ENCODE peak calls at places on chromosome 17, in five cellular contexts. R is thoracic aorta, M is ascending aorta, K is prostate gland, Y is fibroblast of lung. U is an unnamed sample. For H3K4me1, the result is how much of the 10 kb centered on the place peaks cover.

GRCh38 chr17:68383443-68384321 is 73.6 kb downstream of the WIPI1 start:
- DNase-seq in Y (peak), M (no peak), R (no peak), K (no peak), U (no peak)

GRCh38 chr17:2564876-2565275 is 28.6 kb upstream of the PAFAH1B1 start:
- DNase-seq in R (no peak), K (peak), M (no peak), Y (no peak), U (no peak)

GRCh38 chr17:48505788-48506187 is 25.0 kb downstream of the HOXB1 start:
- DNase-seq in Y (peak), K (no peak), M (no peak), R (no peak), U (no peak)

GRCh38 chr17:9401434-9401833 is 174.2 kb downstream of the STX8 start:
- DNase-seq in K (no peak), R (no peak), Y (no peak), M (no peak), U (no peak)

GRCh38 chr17:50062323-50063243 is 6.7 kb downstream of the ITGA3 start:
- DNase-seq in M (peak), R (peak), Y (peak), K (peak), U (peak)

GRCh38 chr17:74862919-74863318 is 3.2 kb upstream of the GRIN2C start:
- DNase-seq in K (no peak), R (no peak), Y (no peak), M (no peak), U (no peak)

GRCh38 chr17:81167194-81167524 is 1.1 kb upstream of the AATK start:
- DNase-seq in K (no peak), M (no peak), Y (no peak), R (no peak), U (no peak)

GRCh38 chr17:43434902-43435319 is 36.1 kb downstream of the ARL4D start:
- DNase-seq in Y (no peak), K (no peak), M (no peak), R (no peak), U (no peak)

GRCh38 chr17:80168371-80168770 is 1.5 kb upstream of the CARD14 start:
- DNase-seq in M (no peak), R (no peak), K (no peak), Y (no peak), U (no peak)

GRCh38 chr17:76873856-76874255 is 5.7 kb downstream of the MGAT5B start:
- DNase-seq in M (no peak), R (no peak), K (no peak), Y (peak), U (no peak)

GRCh38 chr17:76948726-76949342 is 80.6 kb downstream of the MGAT5B start:
- DNase-seq in Y (no peak), R (no peak), K (peak), M (no peak), U (no peak)

DNA sequence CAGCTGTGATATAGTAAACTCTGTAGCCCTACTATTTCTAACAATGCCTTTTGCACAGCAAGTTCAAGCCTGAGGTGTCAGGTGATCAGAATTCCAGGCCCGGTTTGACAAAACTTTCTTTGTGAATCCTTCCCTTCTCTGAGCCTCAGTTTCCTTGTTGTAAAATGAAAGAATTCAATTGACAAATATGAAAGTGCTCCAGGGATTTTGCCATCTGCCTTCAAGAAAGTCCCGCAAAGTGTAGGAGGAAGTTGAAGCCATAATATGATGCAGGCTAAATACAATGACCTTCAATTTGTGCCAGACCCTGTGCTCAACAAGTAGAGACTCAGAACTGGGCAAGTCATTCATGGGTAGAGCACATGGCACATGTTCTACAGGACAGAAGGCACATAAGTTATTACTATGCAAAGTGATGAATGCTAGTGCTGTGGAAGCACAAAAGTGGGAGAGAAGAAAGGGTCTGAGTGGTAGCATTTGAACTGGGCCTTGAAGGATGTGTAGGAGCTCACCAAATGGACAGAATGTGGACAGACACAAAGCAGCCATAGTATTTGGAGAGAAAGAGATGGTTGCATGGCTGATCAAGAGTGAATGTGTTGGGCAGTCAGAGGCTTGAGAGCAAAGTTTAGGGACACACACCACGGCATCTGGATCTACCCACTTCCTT is 2.3 kb upstream of the SCIMP start:
- DNase-seq in R (no peak), M (no peak), K (no peak), Y (no peak), U (no peak)
- TF ChIP-seq CTCF in R (no peak), M (no peak), K (no peak), Y (no peak), U (no peak)

GRCh38 chr17:60149691-60150582 is at the start of gene CA4:
- DNase-seq in Y (no peak), R (no peak), M (no peak), K (no peak), U (peak)
- H3K27ac ChIP-seq in Y (no peak), R (no peak), M (no peak), K (no peak), U (no peak)

DNA sequence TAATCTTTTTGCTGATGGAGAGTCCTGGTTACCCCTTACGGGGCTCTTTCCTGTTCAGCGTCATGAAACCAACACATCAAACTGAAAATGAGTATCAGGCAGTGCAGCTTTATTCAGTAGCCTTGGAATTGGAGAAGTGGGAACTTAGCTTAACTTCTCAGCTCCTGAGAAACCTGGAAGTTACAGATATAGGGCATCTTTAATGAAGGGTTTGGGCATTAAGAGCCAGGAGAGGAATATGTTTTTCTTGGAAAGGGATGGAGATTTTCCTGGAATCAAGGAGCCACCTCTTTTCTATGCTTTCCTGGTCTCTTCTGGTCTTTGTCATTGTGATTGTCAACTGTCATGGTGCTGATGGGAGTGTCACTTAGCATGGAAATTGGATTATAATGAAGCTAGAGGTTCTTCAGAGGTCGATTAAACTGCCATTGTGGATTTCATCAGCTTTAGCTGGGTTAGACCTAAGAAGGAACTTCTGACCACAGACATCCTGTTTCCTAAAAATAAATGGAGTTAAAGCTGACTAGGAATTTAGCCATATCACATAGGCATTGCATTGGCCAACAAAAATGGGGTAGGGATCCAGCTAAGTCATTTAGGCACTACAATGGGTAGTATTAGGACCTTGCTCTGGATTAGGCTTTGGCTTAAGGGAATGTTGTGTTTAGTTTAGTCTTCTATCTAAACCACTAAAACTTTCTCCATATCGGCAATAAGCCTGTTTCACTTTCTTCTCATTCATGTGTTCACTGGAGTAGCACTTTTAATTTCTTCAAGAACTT is 186.4 kb downstream of the BCAS3 start:
- DNase-seq in Y (peak), M (no peak), R (no peak), K (no peak), U (no peak)
- H3K4me1 ChIP-seq in Y (under half), M (under half), R (under half), K (under half), U (under half)

DNA sequence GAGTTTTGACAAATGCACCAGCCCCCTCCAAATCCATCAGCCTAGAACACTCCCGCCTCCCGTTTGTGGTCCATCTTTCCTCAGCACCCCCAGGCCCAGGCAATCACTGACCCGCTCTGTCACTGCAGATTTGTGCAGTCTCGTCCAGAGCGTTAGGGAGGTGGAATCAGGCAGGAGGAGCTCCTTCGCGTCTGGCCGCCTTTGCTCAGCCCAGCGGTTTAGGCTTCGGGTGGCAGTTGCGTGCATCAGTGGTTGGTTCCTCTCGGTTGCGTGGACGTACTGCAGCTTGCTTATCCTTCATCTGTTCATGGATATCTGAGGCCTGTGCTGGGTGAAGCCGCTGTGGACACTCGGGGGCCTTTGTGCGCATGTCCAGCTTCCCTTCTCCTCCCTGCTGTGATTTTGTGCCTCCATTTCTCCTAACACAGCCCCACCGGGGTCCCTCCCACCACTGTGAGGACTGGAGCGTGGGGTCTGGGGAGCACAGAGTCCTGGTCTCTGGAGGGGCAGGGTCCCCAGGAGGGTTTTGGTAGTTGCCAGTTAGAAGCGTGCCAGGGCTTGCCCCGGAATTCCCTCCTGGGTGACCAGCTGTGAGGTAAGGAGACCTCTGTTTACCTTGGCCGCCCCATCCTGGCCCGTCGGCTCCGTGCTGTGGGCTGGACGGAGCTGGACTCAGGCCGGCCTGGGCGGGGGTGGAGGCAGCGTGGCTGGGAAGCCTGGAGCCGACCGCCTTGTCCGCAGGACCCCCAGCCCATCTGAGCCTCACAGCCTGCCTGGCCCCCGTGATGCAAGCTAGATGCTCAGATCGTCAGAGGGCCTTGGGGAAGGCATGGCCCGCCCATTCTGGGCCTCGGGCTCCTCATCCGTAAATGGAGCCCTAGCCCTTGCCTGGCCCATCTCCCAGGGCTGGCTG is 4.9 kb upstream of the P2RX1 start:
- DNase-seq in M (peak), R (no peak), Y (no peak), K (no peak), U (peak)
- TF ChIP-seq CTCF in M (no peak), R (no peak), Y (no peak), K (no peak), U (no peak)

GRCh38 chr17:34205401-34205800 is 49.7 kb upstream of the CCL2 start:
- DNase-seq in R (no peak), M (no peak), Y (no peak), K (no peak), U (no peak)

GRCh38 chr17:34206569-34206968 is 48.5 kb upstream of the CCL2 start:
- DNase-seq in R (no peak), Y (no peak), K (peak), M (no peak), U (no peak)

GRCh38 chr17:34204402-34204801 is 50.7 kb upstream of the CCL2 start:
- DNase-seq in M (no peak), K (no peak), R (no peak), Y (no peak), U (peak)

GRCh38 chr17:34203018-34203646 is 52.0 kb upstream of the CCL2 start:
- DNase-seq in K (no peak), Y (no peak), M (no peak), R (no peak), U (no peak)

DNA sequence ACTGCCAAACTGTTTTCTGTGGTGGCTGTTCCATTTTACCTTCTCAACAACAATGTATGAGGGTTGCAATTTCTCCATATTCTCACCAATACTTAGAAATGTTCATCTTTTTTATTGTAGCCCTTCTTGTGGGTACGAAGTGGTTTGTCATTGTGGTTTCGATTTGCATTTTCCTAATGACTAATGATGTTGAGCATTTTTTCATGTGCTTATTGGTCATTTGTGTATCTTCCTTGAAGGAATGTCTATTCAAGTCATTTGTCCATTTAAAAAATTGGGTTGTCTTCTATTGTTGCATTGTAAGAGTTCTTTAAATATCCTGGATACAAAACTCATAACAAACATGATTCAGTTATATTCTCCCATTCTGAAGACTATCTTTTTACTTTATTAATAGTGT is 47.5 kb upstream of the CCL2 start:
- DNase-seq in M (no peak), Y (no peak), R (no peak), K (no peak), U (no peak)
- H3K27ac ChIP-seq in M (no peak), Y (no peak), R (no peak), K (no peak), U (no peak)

U was measured in pancreas.